ENCODE peak calls at places on chromosome 12, in four cellular contexts. One of them, this sample, is unnamed.

GRCh38 chr12:27521066-27521465 is 2.9 kb upstream of the PPFIBP1 start:
- DNase-seq in K562: peak; percentile 30
- DNase-seq in HepG2: no peak
- DNase-seq in GM12878: no peak
- DNase-seq in this sample: no peak

GRCh38 chr12:64679487-64679983 is 69.2 kb downstream of the RASSF3 start:
- DNase-seq in GM12878: no peak
- DNase-seq in HepG2: no peak
- DNase-seq in K562: peak; percentile 69
- DNase-seq in this sample: no peak

GRCh38 chr12:113241191-113242017 is 20.1 kb downstream of the TPCN1 start:
- DNase-seq in HepG2: peak; percentile 25
- DNase-seq in K562: no peak
- DNase-seq in GM12878: no peak
- DNase-seq in this sample: no peak

GRCh38 chr12:14164266-14164665 is 182.9 kb upstream of the GRIN2B start:
- DNase-seq in K562: no peak
- DNase-seq in HepG2: no peak
- DNase-seq in GM12878: no peak
- DNase-seq in this sample: no peak

GRCh38 chr12:100337727-100338126 is 19.1 kb upstream of the SLC17A8 start:
- DNase-seq in K562: no peak
- DNase-seq in GM12878: no peak
- DNase-seq in HepG2: no peak
- DNase-seq in this sample: no peak

GRCh38 chr12:108112815-108113556 is 16.1 kb upstream of the WSCD2 start:
- DNase-seq in K562: no peak
- DNase-seq in GM12878: no peak
- DNase-seq in HepG2: no peak
- DNase-seq in this sample: no peak

GRCh38 chr12:49872781-49873181 is 29.9 kb upstream of the BCDIN3D start:
- DNase-seq in HepG2: no peak
- DNase-seq in K562: no peak
- DNase-seq in GM12878: no peak
- DNase-seq in this sample: no peak

GRCh38 chr12:132151145-132151765 is 7.0 kb downstream of the NOC4L start:
- DNase-seq in K562: no peak
- DNase-seq in GM12878: no peak
- DNase-seq in HepG2: no peak
- DNase-seq in this sample: no peak

GRCh38 chr12:47207005-47207717 is 127.4 kb upstream of the AMIGO2 start:
- DNase-seq in HepG2: no peak
- DNase-seq in K562: peak; percentile 49
- DNase-seq in GM12878: peak; percentile 66
- DNase-seq in this sample: no peak

GRCh38 chr12:103997277-103997900 is 31.7 kb downstream of the TDG start:
- DNase-seq in HepG2: no peak
- DNase-seq in GM12878: no peak
- DNase-seq in K562: peak; percentile 24
- DNase-seq in this sample: no peak

GRCh38 chr12:49917788-49918173 is 14.1 kb upstream of the FAIM2 start:
- DNase-seq in GM12878: no peak
- DNase-seq in HepG2: no peak
- DNase-seq in K562: no peak
- DNase-seq in this sample: no peak

GRCh38 chr12:130714591-130715149 is 1.4 kb downstream of the RIMBP2 start:
- DNase-seq in K562: no peak
- DNase-seq in HepG2: no peak
- DNase-seq in GM12878: no peak
- DNase-seq in this sample: no peak

GRCh38 chr12:30308010-30308717 is 387.5 kb downstream of the IPO8 start:
- DNase-seq in GM12878: no peak
- DNase-seq in HepG2: no peak
- DNase-seq in K562: no peak
- DNase-seq in this sample: no peak

GRCh38 chr12:88834226-88834625 is 254.0 kb upstream of the KITLG start:
- DNase-seq in GM12878: no peak
- DNase-seq in K562: no peak
- DNase-seq in HepG2: no peak
- DNase-seq in this sample: no peak

GRCh38 chr12:108234155-108234554 is 105.0 kb downstream of the CMKLR1 start:
- DNase-seq in GM12878: no peak
- DNase-seq in K562: no peak
- DNase-seq in HepG2: no peak
- DNase-seq in this sample: no peak

GRCh38 chr12:15726029-15726756 is 63.0 kb downstream of the EPS8 start:
- DNase-seq in K562: no peak
- DNase-seq in GM12878: no peak
- DNase-seq in HepG2: no peak
- DNase-seq in this sample: no peak

GRCh38 chr12:58920102-58920955 is at the start of gene LRIG3:
- DNase-seq in HepG2: peak; percentile 76
- DNase-seq in K562: peak; percentile 20
- DNase-seq in GM12878: no peak
- DNase-seq in this sample: peak; percentile 83

GRCh38 chr12:58503731-58504520 is 416.4 kb downstream of the LRIG3 start:
- DNase-seq in HepG2: no peak
- DNase-seq in GM12878: no peak
- DNase-seq in K562: no peak
- DNase-seq in this sample: no peak

GRCh38 chr12:52320784-52321400 is at the start of gene KRT83:
- DNase-seq in GM12878: no peak
- DNase-seq in HepG2: no peak
- DNase-seq in K562: no peak
- DNase-seq in this sample: no peak

GRCh38 chr12:58915634-58916033 is 4.7 kb downstream of the LRIG3 start:
- DNase-seq in K562: no peak
- DNase-seq in GM12878: no peak
- DNase-seq in HepG2: no peak
- DNase-seq in this sample: no peak

GRCh38 chr12:54571166-54571856 is 17.1 kb downstream of the PPP1R1A start:
- DNase-seq in K562: no peak
- DNase-seq in GM12878: no peak
- DNase-seq in HepG2: no peak
- DNase-seq in this sample: no peak

GRCh38 chr12:32897276-32897615 is 669 bp upstream of the PKP2 start:
- DNase-seq in GM12878: no peak
- DNase-seq in K562: no peak
- DNase-seq in HepG2: no peak
- DNase-seq in this sample: no peak

GRCh38 chr12:41223600-41223999 is 35.5 kb downstream of the PDZRN4 start:
- DNase-seq in HepG2: no peak
- DNase-seq in K562: no peak
- DNase-seq in GM12878: no peak
- DNase-seq in this sample: no peak

GRCh38 chr12:127888948-127889347 is 378.0 kb upstream of the TMEM132C start:
- DNase-seq in GM12878: no peak
- DNase-seq in K562: no peak
- DNase-seq in HepG2: no peak
- DNase-seq in this sample: no peak

GRCh38 chr12:16361142-16361783 is 13.8 kb downstream of the MGST1 start:
- DNase-seq in K562: no peak
- DNase-seq in HepG2: no peak
- DNase-seq in GM12878: no peak
- DNase-seq in this sample: no peak

GRCh38 chr12:570949-571794 is 92.1 kb downstream of the NINJ2 start:
- DNase-seq in K562: peak; percentile 42
- DNase-seq in GM12878: no peak
- DNase-seq in HepG2: peak; percentile 58
- DNase-seq in this sample: no peak
- TF ChIP-seq FOXK2 in K562: no peak
- TF ChIP-seq FOXK2 in GM12878: no peak
- TF ChIP-seq FOXK2 in HepG2: no peak
- TF ChIP-seq FOXK2 in this sample: no peak

GRCh38 chr12:109295764-109296425 is 13.2 kb downstream of the FOXN4 start:
- DNase-seq in HepG2: no peak
- DNase-seq in GM12878: no peak
- DNase-seq in K562: no peak
- DNase-seq in this sample: no peak

GRCh38 chr12:109294286-109294796 is 14.7 kb downstream of the FOXN4 start:
- DNase-seq in HepG2: no peak
- DNase-seq in GM12878: no peak
- DNase-seq in K562: no peak
- DNase-seq in this sample: no peak

GRCh38 chr12:109293106-109293505 is 16.0 kb downstream of the FOXN4 start:
- DNase-seq in HepG2: no peak
- DNase-seq in GM12878: no peak
- DNase-seq in K562: no peak
- DNase-seq in this sample: no peak

GRCh38 chr12:109299849-109300248 is 9.2 kb downstream of the FOXN4 start:
- DNase-seq in K562: no peak
- DNase-seq in GM12878: no peak
- DNase-seq in HepG2: no peak
- DNase-seq in this sample: no peak

GRCh38 chr12:109296431-109296830 is 12.7 kb downstream of the FOXN4 start:
- DNase-seq in K562: no peak
- DNase-seq in HepG2: no peak
- DNase-seq in GM12878: no peak
- DNase-seq in this sample: no peak
- TF ChIP-seq FOXM1 in K562: no peak
- TF ChIP-seq FOXM1 in HepG2: no peak
- TF ChIP-seq FOXM1 in GM12878: no peak
- TF ChIP-seq FOXM1 in this sample: no peak

GRCh38 chr12:57148469-57149308 is 1.3 kb upstream of the LRP1-AS start:
- DNase-seq in HepG2: peak; percentile 73
- DNase-seq in GM12878: no peak
- DNase-seq in K562: no peak
- DNase-seq in this sample: no peak
- TF ChIP-seq FOXK2 in HepG2: no peak
- TF ChIP-seq FOXK2 in GM12878: no peak
- TF ChIP-seq FOXK2 in K562: no peak
- TF ChIP-seq FOXK2 in this sample: no peak

DNA sequence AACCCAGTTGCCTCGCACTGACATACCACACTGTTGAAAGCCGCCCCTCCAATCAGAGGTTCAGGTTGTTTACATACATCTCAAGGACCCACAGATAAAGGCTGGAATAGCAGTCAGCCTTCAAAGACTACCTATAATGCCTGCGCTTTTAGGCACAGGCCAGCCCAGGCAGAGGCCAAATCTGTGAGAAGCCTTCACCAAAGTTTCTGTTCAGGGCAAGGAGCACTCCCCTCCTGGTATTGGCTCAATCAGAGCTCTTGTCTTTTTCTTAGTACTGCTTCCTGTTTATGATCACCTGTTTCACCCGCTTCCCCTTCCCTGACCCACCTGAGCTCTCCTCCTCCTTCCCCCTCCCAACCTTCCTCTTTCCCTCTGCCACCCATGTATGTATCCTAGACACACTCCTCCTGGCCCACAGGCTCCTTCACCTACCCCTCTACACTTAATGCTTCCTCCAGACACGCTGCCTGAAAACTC is 34.8 kb downstream of the DUSP16 start:
- DNase-seq in GM12878: no peak
- DNase-seq in HepG2: no peak
- DNase-seq in K562: no peak
- DNase-seq in this sample: no peak
- TF ChIP-seq FOXM1 in GM12878: no peak
- TF ChIP-seq FOXM1 in HepG2: no peak
- TF ChIP-seq FOXM1 in K562: no peak
- TF ChIP-seq FOXM1 in this sample: no peak

DNA sequence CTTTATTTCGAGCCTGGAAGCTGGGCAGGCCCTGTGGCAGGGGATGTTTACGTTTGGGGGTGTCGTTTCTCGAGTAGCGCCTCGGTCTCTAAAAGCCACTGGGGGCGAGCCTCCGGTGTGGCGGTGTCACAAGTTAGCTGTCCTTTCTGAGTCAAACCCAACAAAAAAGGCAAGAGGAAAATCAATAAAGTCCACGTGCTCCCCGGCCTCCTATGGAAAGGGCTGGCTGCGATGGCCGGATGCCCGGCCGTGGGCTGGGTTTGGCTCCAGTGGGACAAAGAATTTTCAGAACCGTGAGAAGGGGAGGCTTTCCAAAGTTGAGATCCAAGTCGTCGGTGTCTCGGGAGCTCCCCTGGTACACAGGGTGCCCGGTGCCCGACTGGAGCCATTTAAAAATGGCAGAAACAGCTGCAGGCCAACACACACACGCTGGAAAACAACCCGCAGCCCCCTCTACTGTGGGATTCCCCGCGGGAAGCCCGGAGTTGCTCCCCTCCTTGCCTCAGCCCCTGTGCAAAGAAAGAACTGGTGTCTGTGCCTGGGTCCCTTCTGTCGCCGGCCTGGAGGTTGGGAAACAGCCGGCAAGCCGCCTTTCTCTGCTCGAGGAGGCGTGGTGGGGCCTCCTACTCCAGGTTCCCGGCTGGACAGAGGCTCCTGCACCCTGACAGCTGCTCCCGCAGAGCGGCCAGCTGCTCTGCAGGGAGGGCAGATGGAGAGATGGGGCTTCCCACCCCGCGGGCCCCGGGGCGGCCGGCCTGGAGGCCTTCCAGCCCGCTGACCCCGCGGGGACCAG is 1.9 kb downstream of the BCL7A start:
- DNase-seq in GM12878: no peak
- DNase-seq in K562: peak; percentile 72
- DNase-seq in HepG2: peak; percentile 80
- DNase-seq in this sample: peak; percentile 45
- TF ChIP-seq FOXK2 in GM12878: no peak
- TF ChIP-seq FOXK2 in K562: peak; percentile 66
- TF ChIP-seq FOXK2 in HepG2: peak; percentile 49
- TF ChIP-seq FOXK2 in this sample: no peak

DNA sequence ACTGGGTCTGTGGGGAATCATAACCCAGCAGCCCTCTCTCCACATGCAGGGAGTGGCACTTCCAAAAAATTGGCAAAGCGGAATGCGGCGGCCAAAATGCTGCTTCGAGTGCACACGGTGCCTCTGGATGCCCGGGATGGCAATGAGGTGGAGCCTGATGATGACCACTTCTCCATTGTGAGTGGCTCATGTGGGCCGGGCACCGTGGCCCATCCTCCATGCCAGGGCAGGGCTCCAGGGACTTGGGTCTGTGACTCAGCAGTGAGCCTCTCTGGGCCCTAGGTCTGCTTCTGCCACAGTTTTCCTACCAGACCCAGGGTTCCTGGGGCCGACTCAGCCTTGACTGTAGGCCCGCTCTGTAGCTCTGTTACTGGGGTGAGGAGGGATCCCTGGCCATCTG is 2.2 kb downstream of the NPFF start:
- DNase-seq in GM12878: no peak
- DNase-seq in K562: no peak
- DNase-seq in HepG2: no peak
- DNase-seq in this sample: no peak
- TF ChIP-seq FOXM1 in GM12878: no peak
- TF ChIP-seq FOXM1 in K562: no peak
- TF ChIP-seq FOXM1 in HepG2: no peak
- TF ChIP-seq FOXM1 in this sample: no peak

This sample was measured in HEK293T.